ENCODE peak calls at places on chromosome 4, in eight cellular contexts. One of them, this sample, is unnamed.

GRCh38 chr4:153019906-153020305 is 83.8 kb downstream of the FHDC1 start:
- DNase-seq in osteocyte: no peak
- DNase-seq in NB4: no peak
- DNase-seq in HFF-Myc: no peak
- DNase-seq in stomach: no peak
- DNase-seq in Calu3: no peak
- DNase-seq in fibroblast of the aortic adventitia: no peak
- DNase-seq in fibroblast of mammary gland: no peak
- DNase-seq in this sample: no peak

GRCh38 chr4:8269535-8270417 is at the start of gene HTRA3:
- DNase-seq in fibroblast of mammary gland: no peak
- DNase-seq in NB4: peak
- DNase-seq in fibroblast of the aortic adventitia: peak
- DNase-seq in HFF-Myc: no peak
- DNase-seq in Calu3: no peak
- DNase-seq in stomach: peak
- DNase-seq in osteocyte: no peak
- DNase-seq in this sample: peak

GRCh38 chr4:148052448-148052847 is 320.6 kb downstream of the ARHGAP10 start:
- DNase-seq in osteocyte: no peak
- DNase-seq in NB4: no peak
- DNase-seq in Calu3: no peak
- DNase-seq in fibroblast of the aortic adventitia: no peak
- DNase-seq in fibroblast of mammary gland: no peak
- DNase-seq in stomach: no peak
- DNase-seq in HFF-Myc: no peak
- DNase-seq in this sample: no peak

GRCh38 chr4:2388430-2389182 is 29.8 kb downstream of the ZFYVE28 start:
- DNase-seq in HFF-Myc: no peak
- DNase-seq in fibroblast of mammary gland: peak
- DNase-seq in stomach: no peak
- DNase-seq in NB4: peak
- DNase-seq in fibroblast of the aortic adventitia: peak
- DNase-seq in osteocyte: no peak
- DNase-seq in Calu3: no peak
- DNase-seq in this sample: no peak

GRCh38 chr4:128835498-128836222 is 26.2 kb downstream of the JADE1 start:
- DNase-seq in HFF-Myc: no peak
- DNase-seq in fibroblast of the aortic adventitia: peak
- DNase-seq in NB4: no peak
- DNase-seq in osteocyte: no peak
- DNase-seq in fibroblast of mammary gland: peak
- DNase-seq in stomach: peak
- DNase-seq in Calu3: no peak
- DNase-seq in this sample: no peak

GRCh38 chr4:168880087-168880675 is 129.9 kb downstream of the CBR4 start:
- DNase-seq in HFF-Myc: no peak
- DNase-seq in stomach: no peak
- DNase-seq in osteocyte: no peak
- DNase-seq in fibroblast of mammary gland: peak
- DNase-seq in NB4: no peak
- DNase-seq in Calu3: no peak
- DNase-seq in fibroblast of the aortic adventitia: no peak
- DNase-seq in this sample: no peak

GRCh38 chr4:88077911-88078310 is 70.5 kb downstream of the PKD2 start:
- DNase-seq in fibroblast of mammary gland: peak
- DNase-seq in NB4: no peak
- DNase-seq in Calu3: no peak
- DNase-seq in HFF-Myc: no peak
- DNase-seq in stomach: no peak
- DNase-seq in osteocyte: no peak
- DNase-seq in fibroblast of the aortic adventitia: peak
- DNase-seq in this sample: no peak

GRCh38 chr4:7289619-7290018 is 97.3 kb downstream of the SORCS2 start:
- DNase-seq in stomach: no peak
- DNase-seq in osteocyte: no peak
- DNase-seq in fibroblast of the aortic adventitia: no peak
- DNase-seq in NB4: no peak
- DNase-seq in fibroblast of mammary gland: no peak
- DNase-seq in Calu3: no peak
- DNase-seq in HFF-Myc: no peak
- DNase-seq in this sample: no peak

GRCh38 chr4:165345663-165346417 is 18.4 kb downstream of the MSMO1 start:
- DNase-seq in osteocyte: no peak
- DNase-seq in NB4: no peak
- DNase-seq in fibroblast of the aortic adventitia: peak
- DNase-seq in HFF-Myc: no peak
- DNase-seq in fibroblast of mammary gland: peak
- DNase-seq in stomach: no peak
- DNase-seq in Calu3: no peak
- DNase-seq in this sample: no peak

GRCh38 chr4:154626793-154627484 is 14.5 kb upstream of the FGG start:
- DNase-seq in stomach: peak
- DNase-seq in osteocyte: no peak
- DNase-seq in fibroblast of the aortic adventitia: peak
- DNase-seq in fibroblast of mammary gland: peak
- DNase-seq in Calu3: peak
- DNase-seq in NB4: peak
- DNase-seq in HFF-Myc: no peak
- DNase-seq in this sample: peak

GRCh38 chr4:10622728-10623127 is 61.8 kb downstream of the CLNK start:
- DNase-seq in NB4: peak
- DNase-seq in fibroblast of mammary gland: no peak
- DNase-seq in Calu3: no peak
- DNase-seq in HFF-Myc: no peak
- DNase-seq in osteocyte: no peak
- DNase-seq in fibroblast of the aortic adventitia: no peak
- DNase-seq in stomach: no peak
- DNase-seq in this sample: no peak
- TF ChIP-seq CTCF in NB4: peak
- TF ChIP-seq CTCF in fibroblast of mammary gland: peak
- TF ChIP-seq CTCF in Calu3: no peak
- TF ChIP-seq CTCF in HFF-Myc: peak
- TF ChIP-seq CTCF in osteocyte: peak
- TF ChIP-seq CTCF in fibroblast of the aortic adventitia: peak
- TF ChIP-seq CTCF in stomach: no peak
- TF ChIP-seq CTCF in this sample: peak

DNA sequence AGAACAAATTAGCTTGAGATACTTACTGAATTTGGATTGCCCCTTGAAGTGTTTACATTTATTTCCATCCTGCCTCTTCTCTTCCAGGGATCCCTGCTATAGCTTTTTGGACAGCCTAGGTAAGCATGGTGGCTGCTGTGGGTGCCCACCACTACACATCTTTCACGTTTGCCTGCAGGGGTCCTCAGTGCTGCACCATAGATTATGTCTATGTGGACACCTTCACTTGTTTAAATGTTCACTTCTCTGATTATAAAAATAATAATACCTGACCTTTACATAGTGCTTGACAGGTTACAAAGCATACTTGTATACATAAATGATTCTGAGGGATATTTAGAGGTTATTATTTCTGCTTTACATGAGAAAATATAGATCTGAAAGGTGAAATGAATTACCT is 67.9 kb upstream of the SLC4A4 start:
- DNase-seq in osteocyte: no peak
- DNase-seq in HFF-Myc: no peak
- DNase-seq in fibroblast of mammary gland: peak
- DNase-seq in Calu3: peak
- DNase-seq in stomach: peak
- DNase-seq in fibroblast of the aortic adventitia: peak
- DNase-seq in NB4: peak
- DNase-seq in this sample: no peak
- TF ChIP-seq CTCF in osteocyte: peak
- TF ChIP-seq CTCF in HFF-Myc: peak
- TF ChIP-seq CTCF in fibroblast of mammary gland: peak
- TF ChIP-seq CTCF in Calu3: peak
- TF ChIP-seq CTCF in stomach: peak
- TF ChIP-seq CTCF in fibroblast of the aortic adventitia: peak
- TF ChIP-seq CTCF in NB4: peak
- TF ChIP-seq CTCF in this sample: peak

GRCh38 chr4:102345795-102346100 is 466 bp upstream of the SLC39A8 start:
- DNase-seq in osteocyte: no peak
- DNase-seq in stomach: no peak
- DNase-seq in Calu3: no peak
- DNase-seq in fibroblast of the aortic adventitia: no peak
- DNase-seq in fibroblast of mammary gland: no peak
- DNase-seq in NB4: no peak
- DNase-seq in HFF-Myc: no peak
- DNase-seq in this sample: no peak
- TF ChIP-seq CTCF in osteocyte: no peak
- TF ChIP-seq CTCF in stomach: no peak
- TF ChIP-seq CTCF in Calu3: no peak
- TF ChIP-seq CTCF in fibroblast of the aortic adventitia: no peak
- TF ChIP-seq CTCF in fibroblast of mammary gland: no peak
- TF ChIP-seq CTCF in NB4: no peak
- TF ChIP-seq CTCF in HFF-Myc: no peak
- TF ChIP-seq CTCF in this sample: peak

GRCh38 chr4:1154126-1154522 is 18.3 kb downstream of the SPON2 start:
- DNase-seq in stomach: no peak
- DNase-seq in Calu3: no peak
- DNase-seq in osteocyte: no peak
- DNase-seq in HFF-Myc: no peak
- DNase-seq in fibroblast of the aortic adventitia: no peak
- DNase-seq in NB4: no peak
- DNase-seq in fibroblast of mammary gland: no peak
- DNase-seq in this sample: no peak

GRCh38 chr4:1153567-1154090 is 18.8 kb downstream of the SPON2 start:
- DNase-seq in NB4: no peak
- DNase-seq in Calu3: no peak
- DNase-seq in stomach: no peak
- DNase-seq in fibroblast of mammary gland: peak
- DNase-seq in osteocyte: no peak
- DNase-seq in HFF-Myc: no peak
- DNase-seq in fibroblast of the aortic adventitia: no peak
- DNase-seq in this sample: no peak

GRCh38 chr4:1150875-1151274 is 21.5 kb downstream of the SPON2 start:
- DNase-seq in osteocyte: no peak
- DNase-seq in fibroblast of mammary gland: no peak
- DNase-seq in Calu3: no peak
- DNase-seq in HFF-Myc: no peak
- DNase-seq in NB4: no peak
- DNase-seq in fibroblast of the aortic adventitia: no peak
- DNase-seq in stomach: no peak
- DNase-seq in this sample: no peak

GRCh38 chr4:1152284-1152683 is 20.1 kb downstream of the SPON2 start:
- DNase-seq in osteocyte: no peak
- DNase-seq in fibroblast of the aortic adventitia: no peak
- DNase-seq in HFF-Myc: no peak
- DNase-seq in Calu3: no peak
- DNase-seq in stomach: no peak
- DNase-seq in NB4: no peak
- DNase-seq in fibroblast of mammary gland: no peak
- DNase-seq in this sample: no peak

DNA sequence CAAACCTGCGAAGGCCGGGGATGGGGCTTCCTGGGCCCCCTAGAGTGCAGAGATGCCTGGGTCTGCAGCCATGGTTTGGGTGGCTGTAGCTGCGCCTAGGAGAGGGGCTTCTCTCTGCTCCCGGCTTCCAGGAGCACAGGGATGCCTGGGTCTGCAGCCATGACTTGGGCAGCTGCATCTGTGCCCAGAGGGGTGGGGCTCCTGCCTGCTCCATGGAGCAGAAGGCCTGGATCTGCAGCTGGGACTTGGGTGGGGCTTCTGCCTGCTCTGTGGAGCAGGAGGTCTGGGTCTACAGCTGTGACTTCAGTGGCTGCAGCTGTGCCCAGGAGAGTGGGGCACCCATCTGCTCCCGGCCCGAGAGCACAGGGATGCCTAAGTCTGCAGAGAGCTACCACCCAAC is 20.8 kb downstream of the SPON2 start:
- DNase-seq in fibroblast of the aortic adventitia: no peak
- DNase-seq in fibroblast of mammary gland: no peak
- DNase-seq in Calu3: no peak
- DNase-seq in NB4: no peak
- DNase-seq in stomach: no peak
- DNase-seq in osteocyte: no peak
- DNase-seq in HFF-Myc: no peak
- DNase-seq in this sample: no peak
- TF ChIP-seq CTCF in fibroblast of the aortic adventitia: no peak
- TF ChIP-seq CTCF in fibroblast of mammary gland: no peak
- TF ChIP-seq CTCF in Calu3: no peak
- TF ChIP-seq CTCF in NB4: no peak
- TF ChIP-seq CTCF in stomach: no peak
- TF ChIP-seq CTCF in osteocyte: no peak
- TF ChIP-seq CTCF in HFF-Myc: no peak
- TF ChIP-seq CTCF in this sample: no peak

GRCh38 chr4:130336585-130337217 is 1240.7 kb downstream of the C4orf33 start:
- DNase-seq in Calu3: peak
- DNase-seq in HFF-Myc: no peak
- DNase-seq in fibroblast of mammary gland: peak
- DNase-seq in osteocyte: no peak
- DNase-seq in fibroblast of the aortic adventitia: peak
- DNase-seq in NB4: peak
- DNase-seq in stomach: no peak
- DNase-seq in this sample: no peak
- TF ChIP-seq CTCF in Calu3: peak
- TF ChIP-seq CTCF in HFF-Myc: peak
- TF ChIP-seq CTCF in fibroblast of mammary gland: peak
- TF ChIP-seq CTCF in osteocyte: peak
- TF ChIP-seq CTCF in fibroblast of the aortic adventitia: peak
- TF ChIP-seq CTCF in NB4: peak
- TF ChIP-seq CTCF in stomach: peak
- TF ChIP-seq CTCF in this sample: peak

GRCh38 chr4:161642708-161643107 is 521.1 kb downstream of the FSTL5 start:
- DNase-seq in HFF-Myc: no peak
- DNase-seq in Calu3: no peak
- DNase-seq in NB4: no peak
- DNase-seq in fibroblast of the aortic adventitia: no peak
- DNase-seq in stomach: no peak
- DNase-seq in fibroblast of mammary gland: no peak
- DNase-seq in osteocyte: no peak
- DNase-seq in this sample: no peak
- TF ChIP-seq CTCF in HFF-Myc: no peak
- TF ChIP-seq CTCF in Calu3: no peak
- TF ChIP-seq CTCF in NB4: no peak
- TF ChIP-seq CTCF in fibroblast of the aortic adventitia: no peak
- TF ChIP-seq CTCF in stomach: no peak
- TF ChIP-seq CTCF in fibroblast of mammary gland: no peak
- TF ChIP-seq CTCF in osteocyte: peak
- TF ChIP-seq CTCF in this sample: no peak

DNA sequence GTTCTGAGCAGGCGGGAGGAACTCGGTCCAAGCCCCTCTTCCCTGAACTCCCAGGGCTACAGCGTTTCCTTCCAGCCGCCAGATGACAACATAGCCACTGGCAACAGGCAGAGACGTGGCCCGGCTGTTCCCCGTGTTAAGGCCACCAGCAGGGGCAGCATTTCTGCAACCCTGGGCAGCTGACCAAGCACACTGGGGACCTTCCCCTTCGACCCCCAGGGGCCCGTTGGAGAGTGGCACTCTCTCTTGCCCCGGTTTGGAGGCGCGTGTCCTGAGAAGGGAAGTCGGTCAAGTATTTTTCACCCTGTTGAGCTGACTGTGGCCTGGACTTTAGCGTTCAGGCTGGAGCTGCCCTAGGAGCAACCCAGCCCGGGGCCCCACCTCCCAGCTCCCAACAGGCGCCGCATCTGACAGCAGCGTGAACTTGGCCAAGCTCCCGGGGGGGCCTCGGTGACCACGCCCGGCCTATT is 37.6 kb downstream of the ZBTB49 start:
- DNase-seq in Calu3: no peak
- DNase-seq in NB4: peak
- DNase-seq in stomach: no peak
- DNase-seq in osteocyte: no peak
- DNase-seq in fibroblast of mammary gland: peak
- DNase-seq in HFF-Myc: no peak
- DNase-seq in fibroblast of the aortic adventitia: no peak
- DNase-seq in this sample: peak
- TF ChIP-seq CTCF in Calu3: no peak
- TF ChIP-seq CTCF in NB4: peak
- TF ChIP-seq CTCF in stomach: no peak
- TF ChIP-seq CTCF in osteocyte: peak
- TF ChIP-seq CTCF in fibroblast of mammary gland: peak
- TF ChIP-seq CTCF in HFF-Myc: peak
- TF ChIP-seq CTCF in fibroblast of the aortic adventitia: peak
- TF ChIP-seq CTCF in this sample: peak

GRCh38 chr4:77473509-77473908 is 132.1 kb upstream of the CXCL13 start:
- DNase-seq in HFF-Myc: no peak
- DNase-seq in osteocyte: no peak
- DNase-seq in NB4: peak
- DNase-seq in fibroblast of mammary gland: peak
- DNase-seq in stomach: no peak
- DNase-seq in fibroblast of the aortic adventitia: peak
- DNase-seq in Calu3: peak
- DNase-seq in this sample: no peak
- TF ChIP-seq CTCF in HFF-Myc: peak
- TF ChIP-seq CTCF in osteocyte: peak
- TF ChIP-seq CTCF in NB4: peak
- TF ChIP-seq CTCF in fibroblast of mammary gland: peak
- TF ChIP-seq CTCF in stomach: no peak
- TF ChIP-seq CTCF in fibroblast of the aortic adventitia: peak
- TF ChIP-seq CTCF in Calu3: peak
- TF ChIP-seq CTCF in this sample: peak